ENCODE peak calls at places on chromosome 3, in six cellular contexts. One of them, this sample, is unnamed.

GRCh38 chr3:23809840-23810341 is 4.1 kb downstream of the UBE2E1 start:
- DNase-seq in GM13977: peak; percentile 47
- DNase-seq in Calu3: no peak
- DNase-seq in mucosa of descending colon: no peak
- DNase-seq in CD4-positive, alpha-beta T cell: no peak
- DNase-seq in OCI-LY7: peak; percentile 40
- DNase-seq in this sample: peak; percentile 26

GRCh38 chr3:103629391-103629790 is 1194.6 kb downstream of the ZPLD1 start:
- DNase-seq in GM13977: no peak
- DNase-seq in OCI-LY7: no peak
- DNase-seq in CD4-positive, alpha-beta T cell: no peak
- DNase-seq in Calu3: no peak
- DNase-seq in mucosa of descending colon: no peak
- DNase-seq in this sample: no peak

GRCh38 chr3:112492124-112492523 is 7.1 kb downstream of the BTLA start:
- DNase-seq in GM13977: no peak
- DNase-seq in OCI-LY7: no peak
- DNase-seq in Calu3: no peak
- DNase-seq in CD4-positive, alpha-beta T cell: no peak
- DNase-seq in mucosa of descending colon: no peak
- DNase-seq in this sample: no peak

GRCh38 chr3:148459931-148460513 is 237.7 kb upstream of the AGTR1 start:
- DNase-seq in CD4-positive, alpha-beta T cell: no peak
- DNase-seq in mucosa of descending colon: no peak
- DNase-seq in OCI-LY7: peak; percentile 19
- DNase-seq in Calu3: no peak
- DNase-seq in GM13977: no peak
- DNase-seq in this sample: peak; percentile 12

GRCh38 chr3:10977864-10978510 is 14.6 kb upstream of the SLC6A1 start:
- DNase-seq in GM13977: no peak
- DNase-seq in mucosa of descending colon: no peak
- DNase-seq in CD4-positive, alpha-beta T cell: no peak
- DNase-seq in OCI-LY7: no peak
- DNase-seq in Calu3: no peak
- DNase-seq in this sample: no peak

GRCh38 chr3:113428581-113428980 is 12.7 kb downstream of the CFAP44 start:
- DNase-seq in GM13977: no peak
- DNase-seq in Calu3: no peak
- DNase-seq in OCI-LY7: no peak
- DNase-seq in CD4-positive, alpha-beta T cell: no peak
- DNase-seq in mucosa of descending colon: no peak
- DNase-seq in this sample: no peak

GRCh38 chr3:186487819-186488218 is 56.4 kb downstream of the CRYGS start:
- DNase-seq in Calu3: no peak
- DNase-seq in OCI-LY7: no peak
- DNase-seq in CD4-positive, alpha-beta T cell: no peak
- DNase-seq in GM13977: no peak
- DNase-seq in mucosa of descending colon: no peak
- DNase-seq in this sample: no peak

GRCh38 chr3:69082805-69083204 is 1.9 kb upstream of the ARL6IP5 start:
- DNase-seq in OCI-LY7: peak; percentile 85
- DNase-seq in CD4-positive, alpha-beta T cell: peak; percentile 44
- DNase-seq in Calu3: peak; percentile 20
- DNase-seq in GM13977: peak; percentile 58
- DNase-seq in mucosa of descending colon: no peak
- DNase-seq in this sample: peak; percentile 62

GRCh38 chr3:196115678-196116083 is 33.8 kb upstream of the TFRC start:
- DNase-seq in Calu3: no peak
- DNase-seq in GM13977: peak; percentile 75
- DNase-seq in OCI-LY7: no peak
- DNase-seq in CD4-positive, alpha-beta T cell: no peak
- DNase-seq in mucosa of descending colon: no peak
- DNase-seq in this sample: peak; percentile 72

GRCh38 chr3:169118666-169119370 is 544.7 kb downstream of the MECOM start:
- DNase-seq in CD4-positive, alpha-beta T cell: no peak
- DNase-seq in Calu3: no peak
- DNase-seq in mucosa of descending colon: no peak
- DNase-seq in GM13977: no peak
- DNase-seq in OCI-LY7: no peak
- DNase-seq in this sample: no peak

GRCh38 chr3:119322021-119322522 is 27.9 kb downstream of the ARHGAP31 start:
- DNase-seq in OCI-LY7: no peak
- DNase-seq in Calu3: no peak
- DNase-seq in GM13977: no peak
- DNase-seq in CD4-positive, alpha-beta T cell: no peak
- DNase-seq in mucosa of descending colon: no peak
- DNase-seq in this sample: no peak

GRCh38 chr3:67898916-67899315 is 244.5 kb upstream of the SUCLG2 start:
- DNase-seq in mucosa of descending colon: no peak
- DNase-seq in GM13977: no peak
- DNase-seq in CD4-positive, alpha-beta T cell: no peak
- DNase-seq in OCI-LY7: peak; percentile 61
- DNase-seq in Calu3: no peak
- DNase-seq in this sample: no peak

GRCh38 chr3:50472958-50473357 is 30.5 kb downstream of the CACNA2D2 start:
- DNase-seq in mucosa of descending colon: no peak
- DNase-seq in CD4-positive, alpha-beta T cell: no peak
- DNase-seq in OCI-LY7: no peak
- DNase-seq in Calu3: no peak
- DNase-seq in GM13977: no peak
- DNase-seq in this sample: no peak

GRCh38 chr3:190173426-190173825 is 52.7 kb upstream of the P3H2 start:
- DNase-seq in mucosa of descending colon: no peak
- DNase-seq in Calu3: no peak
- DNase-seq in GM13977: no peak
- DNase-seq in CD4-positive, alpha-beta T cell: no peak
- DNase-seq in OCI-LY7: no peak
- DNase-seq in this sample: no peak

GRCh38 chr3:126100688-126101301 is 16.9 kb upstream of the SLC41A3 start:
- DNase-seq in GM13977: peak; percentile 80
- DNase-seq in mucosa of descending colon: no peak
- DNase-seq in CD4-positive, alpha-beta T cell: no peak
- DNase-seq in Calu3: no peak
- DNase-seq in OCI-LY7: no peak
- DNase-seq in this sample: peak; percentile 56

GRCh38 chr3:39122811-39123210 is 15.3 kb downstream of the TTC21A start:
- DNase-seq in OCI-LY7: peak; percentile 80
- DNase-seq in CD4-positive, alpha-beta T cell: no peak
- DNase-seq in mucosa of descending colon: no peak
- DNase-seq in Calu3: no peak
- DNase-seq in GM13977: no peak
- DNase-seq in this sample: no peak

GRCh38 chr3:11568503-11569155 is 75.1 kb downstream of the VGLL4 start:
- DNase-seq in CD4-positive, alpha-beta T cell: no peak
- DNase-seq in GM13977: no peak
- DNase-seq in Calu3: peak; percentile 76
- DNase-seq in OCI-LY7: no peak
- DNase-seq in mucosa of descending colon: no peak
- DNase-seq in this sample: no peak

GRCh38 chr3:48877671-48878070 is 21.0 kb downstream of the SLC25A20 start:
- DNase-seq in GM13977: no peak
- DNase-seq in OCI-LY7: no peak
- DNase-seq in CD4-positive, alpha-beta T cell: no peak
- DNase-seq in Calu3: no peak
- DNase-seq in mucosa of descending colon: no peak
- DNase-seq in this sample: no peak

GRCh38 chr3:183884437-183885296 is at the start of gene PARL:
- DNase-seq in Calu3: peak; percentile 100
- DNase-seq in OCI-LY7: peak; percentile 95
- DNase-seq in mucosa of descending colon: peak; percentile 98
- DNase-seq in CD4-positive, alpha-beta T cell: peak; percentile 93
- DNase-seq in GM13977: peak; percentile 92
- DNase-seq in this sample: peak; percentile 94

GRCh38 chr3:188174309-188175044 is 20.5 kb downstream of the LPP start:
- DNase-seq in mucosa of descending colon: peak; percentile 57
- DNase-seq in Calu3: no peak
- DNase-seq in CD4-positive, alpha-beta T cell: no peak
- DNase-seq in GM13977: no peak
- DNase-seq in OCI-LY7: peak; percentile 58
- DNase-seq in this sample: no peak

GRCh38 chr3:115766587-115767492 is 143.5 kb downstream of the GAP43 start:
- DNase-seq in mucosa of descending colon: no peak
- DNase-seq in CD4-positive, alpha-beta T cell: no peak
- DNase-seq in GM13977: no peak
- DNase-seq in Calu3: no peak
- DNase-seq in OCI-LY7: no peak
- DNase-seq in this sample: no peak

GRCh38 chr3:16516695-16517481 is 3.4 kb upstream of the RFTN1 start:
- DNase-seq in Calu3: peak; percentile 12
- DNase-seq in CD4-positive, alpha-beta T cell: no peak
- DNase-seq in mucosa of descending colon: no peak
- DNase-seq in GM13977: peak; percentile 44
- DNase-seq in OCI-LY7: no peak
- DNase-seq in this sample: no peak
- TF ChIP-seq CTCF in Calu3: no peak
- TF ChIP-seq CTCF in CD4-positive, alpha-beta T cell: no peak
- TF ChIP-seq CTCF in mucosa of descending colon: no peak
- TF ChIP-seq CTCF in GM13977: no peak
- TF ChIP-seq CTCF in OCI-LY7: peak; percentile 55
- TF ChIP-seq CTCF in this sample: no peak

DNA sequence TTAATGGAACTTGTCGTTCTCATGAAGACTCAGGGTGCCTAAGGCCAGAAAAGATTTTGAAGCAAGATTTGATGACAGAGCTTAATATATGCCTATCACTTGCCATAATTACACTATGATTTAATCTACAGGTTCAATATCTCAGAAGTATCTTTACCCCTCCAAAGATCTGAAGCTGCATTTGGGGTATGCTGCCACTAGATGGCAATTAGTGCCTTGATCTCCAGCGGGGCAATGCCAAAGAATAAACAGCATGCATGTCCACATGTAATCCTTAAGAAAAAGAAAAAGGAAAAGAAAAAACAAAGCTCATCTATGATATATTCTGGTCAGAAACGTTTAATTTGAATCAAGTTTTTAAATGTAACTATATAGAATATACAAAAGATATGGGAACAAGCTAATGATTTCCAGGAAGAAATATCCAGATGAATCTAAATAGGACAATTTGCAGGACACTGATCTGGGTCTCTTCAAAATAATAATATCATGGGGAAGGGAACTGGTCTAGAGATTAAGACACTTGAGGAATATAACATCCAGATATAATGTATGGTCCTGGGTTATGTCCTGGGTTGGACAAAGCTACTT is 55.0 kb upstream of the SOX14 start:
- DNase-seq in CD4-positive, alpha-beta T cell: no peak
- DNase-seq in GM13977: peak; percentile 45
- DNase-seq in Calu3: peak; percentile 52
- DNase-seq in mucosa of descending colon: no peak
- DNase-seq in OCI-LY7: peak; percentile 8
- DNase-seq in this sample: peak; percentile 20
- TF ChIP-seq CTCF in CD4-positive, alpha-beta T cell: no peak
- TF ChIP-seq CTCF in GM13977: peak; percentile 43
- TF ChIP-seq CTCF in Calu3: peak; percentile 47
- TF ChIP-seq CTCF in mucosa of descending colon: no peak
- TF ChIP-seq CTCF in OCI-LY7: peak; percentile 74
- TF ChIP-seq CTCF in this sample: peak; percentile 38

GRCh38 chr3:127337001-127337400 is 49.2 kb upstream of the PRR20G start:
- DNase-seq in CD4-positive, alpha-beta T cell: no peak
- DNase-seq in Calu3: no peak
- DNase-seq in OCI-LY7: no peak
- DNase-seq in mucosa of descending colon: no peak
- DNase-seq in GM13977: no peak
- DNase-seq in this sample: no peak

GRCh38 chr3:127337911-127338531 is 50.2 kb upstream of the PRR20G start:
- DNase-seq in OCI-LY7: no peak
- DNase-seq in GM13977: no peak
- DNase-seq in Calu3: no peak
- DNase-seq in CD4-positive, alpha-beta T cell: no peak
- DNase-seq in mucosa of descending colon: no peak
- DNase-seq in this sample: no peak

GRCh38 chr3:127342735-127343134 is 54.9 kb upstream of the PRR20G start:
- DNase-seq in GM13977: no peak
- DNase-seq in CD4-positive, alpha-beta T cell: no peak
- DNase-seq in Calu3: no peak
- DNase-seq in OCI-LY7: no peak
- DNase-seq in mucosa of descending colon: no peak
- DNase-seq in this sample: no peak

GRCh38 chr3:127339016-127339415 is 51.2 kb upstream of the PRR20G start:
- DNase-seq in OCI-LY7: no peak
- DNase-seq in GM13977: no peak
- DNase-seq in CD4-positive, alpha-beta T cell: no peak
- DNase-seq in mucosa of descending colon: no peak
- DNase-seq in Calu3: no peak
- DNase-seq in this sample: no peak

GRCh38 chr3:127339943-127340861 is 52.4 kb upstream of the PRR20G start:
- DNase-seq in GM13977: no peak
- DNase-seq in CD4-positive, alpha-beta T cell: no peak
- DNase-seq in OCI-LY7: no peak
- DNase-seq in mucosa of descending colon: no peak
- DNase-seq in Calu3: no peak
- DNase-seq in this sample: peak; percentile 34
- TF ChIP-seq CTCF in GM13977: no peak
- TF ChIP-seq CTCF in CD4-positive, alpha-beta T cell: no peak
- TF ChIP-seq CTCF in OCI-LY7: no peak
- TF ChIP-seq CTCF in mucosa of descending colon: no peak
- TF ChIP-seq CTCF in Calu3: no peak
- TF ChIP-seq CTCF in this sample: no peak

DNA sequence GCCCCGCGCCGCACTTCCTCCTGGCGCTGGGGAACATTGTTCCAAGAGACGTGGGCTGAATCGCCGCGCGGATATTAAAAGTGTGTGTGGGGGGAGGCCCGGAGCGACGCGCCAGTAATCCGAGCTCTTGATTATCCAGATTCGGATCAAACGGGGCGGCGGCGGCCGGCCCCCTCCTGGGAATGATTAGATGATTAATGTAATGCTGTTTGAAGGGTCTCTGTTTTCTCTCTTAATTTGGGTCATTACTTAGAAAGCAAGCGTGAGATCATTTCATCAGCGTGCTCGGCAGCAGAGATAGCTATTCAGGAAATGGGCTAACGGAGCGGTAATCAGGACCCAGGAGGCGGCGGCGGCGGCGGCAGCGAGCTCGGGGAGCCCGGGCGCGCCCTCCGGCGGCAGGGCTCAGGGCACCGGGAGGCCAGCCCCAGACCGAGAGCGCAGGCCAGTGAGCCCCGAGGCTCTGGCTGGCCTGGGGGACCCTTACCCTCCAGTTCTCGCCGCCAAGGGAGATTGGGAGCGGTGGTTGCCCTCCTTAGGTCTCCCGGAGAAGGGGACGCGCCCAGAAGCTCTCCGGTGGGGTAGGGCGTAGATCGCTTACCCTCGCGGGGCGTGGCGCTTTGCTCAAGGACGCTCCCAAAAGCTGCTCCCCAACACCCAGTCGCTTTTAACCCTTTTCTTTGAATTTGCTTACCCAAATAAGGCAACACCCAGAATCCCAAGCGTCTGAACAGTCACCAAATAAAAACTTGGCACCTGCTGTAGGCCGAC is 4.5 kb downstream of the FEZF2 start:
- DNase-seq in GM13977: no peak
- DNase-seq in mucosa of descending colon: no peak
- DNase-seq in Calu3: no peak
- DNase-seq in CD4-positive, alpha-beta T cell: no peak
- DNase-seq in OCI-LY7: no peak
- DNase-seq in this sample: no peak
- TF ChIP-seq CTCF in GM13977: no peak
- TF ChIP-seq CTCF in mucosa of descending colon: no peak
- TF ChIP-seq CTCF in Calu3: no peak
- TF ChIP-seq CTCF in CD4-positive, alpha-beta T cell: no peak
- TF ChIP-seq CTCF in OCI-LY7: no peak
- TF ChIP-seq CTCF in this sample: no peak

GRCh38 chr3:132422531-132422930 is 5.2 kb downstream of the DNAJC13 start:
- DNase-seq in OCI-LY7: no peak
- DNase-seq in mucosa of descending colon: no peak
- DNase-seq in Calu3: no peak
- DNase-seq in GM13977: no peak
- DNase-seq in CD4-positive, alpha-beta T cell: no peak
- DNase-seq in this sample: no peak
- TF ChIP-seq CTCF in OCI-LY7: no peak
- TF ChIP-seq CTCF in mucosa of descending colon: no peak
- TF ChIP-seq CTCF in Calu3: no peak
- TF ChIP-seq CTCF in GM13977: no peak
- TF ChIP-seq CTCF in CD4-positive, alpha-beta T cell: no peak
- TF ChIP-seq CTCF in this sample: no peak